ENCODE peak calls at places on chromosomes 7 and 10, in nine cellular contexts. One of them, this sample, is unnamed.

GRCh38 chr10:17685227-17685840 is 41.4 kb downstream of the STAM start:
- DNase-seq in B cell: no peak
- DNase-seq in NCI-H1105 treated with DMSO at 0.1 percent for 48 hours: no peak
- DNase-seq in prostate gland: no peak
- DNase-seq in stimulated activated CD8-positive, alpha-beta memory T cell treated with anti-CD3 and anti-CD28 coated beads, Interleukin-2, amount 100 ng/mL, for 48 hours: peak
- DNase-seq in effector CD8-positive, alpha-beta T cell: no peak
- DNase-seq in hypothalamus: no peak
- DNase-seq in retinal pigment epithelial cell: no peak
- DNase-seq in LNCaP clone FGC: no peak
- DNase-seq in this sample: no peak

GRCh38 chr10:52578871-52579405 is 193.6 kb downstream of the MBL2 start:
- DNase-seq in B cell: no peak
- DNase-seq in NCI-H1105 treated with DMSO at 0.1 percent for 48 hours: no peak
- DNase-seq in prostate gland: no peak
- DNase-seq in stimulated activated CD8-positive, alpha-beta memory T cell treated with anti-CD3 and anti-CD28 coated beads, Interleukin-2, amount 100 ng/mL, for 48 hours: no peak
- DNase-seq in effector CD8-positive, alpha-beta T cell: no peak
- DNase-seq in hypothalamus: no peak
- DNase-seq in retinal pigment epithelial cell: no peak
- DNase-seq in LNCaP clone FGC: no peak
- DNase-seq in this sample: peak

GRCh38 chr7:48168159-48168558 is 3.1 kb upstream of the ABCA13 start:
- DNase-seq in B cell: no peak
- DNase-seq in NCI-H1105 treated with DMSO at 0.1 percent for 48 hours: no peak
- DNase-seq in prostate gland: no peak
- DNase-seq in stimulated activated CD8-positive, alpha-beta memory T cell treated with anti-CD3 and anti-CD28 coated beads, Interleukin-2, amount 100 ng/mL, for 48 hours: no peak
- DNase-seq in effector CD8-positive, alpha-beta T cell: no peak
- DNase-seq in hypothalamus: no peak
- DNase-seq in retinal pigment epithelial cell: no peak
- DNase-seq in LNCaP clone FGC: no peak
- DNase-seq in this sample: no peak

GRCh38 chr7:150322833-150323681 is at the start of the genes ACTR3C and LRRC61:
- DNase-seq in B cell: peak
- DNase-seq in NCI-H1105 treated with DMSO at 0.1 percent for 48 hours: peak
- DNase-seq in prostate gland: peak
- DNase-seq in stimulated activated CD8-positive, alpha-beta memory T cell treated with anti-CD3 and anti-CD28 coated beads, Interleukin-2, amount 100 ng/mL, for 48 hours: peak
- DNase-seq in effector CD8-positive, alpha-beta T cell: peak
- DNase-seq in hypothalamus: no peak
- DNase-seq in retinal pigment epithelial cell: no peak
- DNase-seq in LNCaP clone FGC: no peak
- DNase-seq in this sample: no peak

GRCh38 chr10:63724922-63725321 is 203.7 kb downstream of the REEP3 start:
- DNase-seq in B cell: no peak
- DNase-seq in NCI-H1105 treated with DMSO at 0.1 percent for 48 hours: no peak
- DNase-seq in prostate gland: no peak
- DNase-seq in stimulated activated CD8-positive, alpha-beta memory T cell treated with anti-CD3 and anti-CD28 coated beads, Interleukin-2, amount 100 ng/mL, for 48 hours: no peak
- DNase-seq in effector CD8-positive, alpha-beta T cell: no peak
- DNase-seq in hypothalamus: no peak
- DNase-seq in retinal pigment epithelial cell: no peak
- DNase-seq in LNCaP clone FGC: no peak
- DNase-seq in this sample: no peak

GRCh38 chr10:109933984-109934565 is 10.8 kb upstream of the XPNPEP1 start:
- DNase-seq in B cell: no peak
- DNase-seq in NCI-H1105 treated with DMSO at 0.1 percent for 48 hours: no peak
- DNase-seq in prostate gland: no peak
- DNase-seq in stimulated activated CD8-positive, alpha-beta memory T cell treated with anti-CD3 and anti-CD28 coated beads, Interleukin-2, amount 100 ng/mL, for 48 hours: no peak
- DNase-seq in effector CD8-positive, alpha-beta T cell: no peak
- DNase-seq in hypothalamus: no peak
- DNase-seq in retinal pigment epithelial cell: no peak
- DNase-seq in LNCaP clone FGC: no peak
- DNase-seq in this sample: no peak

GRCh38 chr10:74437822-74438221 is 286.8 kb downstream of the ADK start:
- DNase-seq in B cell: no peak
- DNase-seq in NCI-H1105 treated with DMSO at 0.1 percent for 48 hours: no peak
- DNase-seq in prostate gland: no peak
- DNase-seq in stimulated activated CD8-positive, alpha-beta memory T cell treated with anti-CD3 and anti-CD28 coated beads, Interleukin-2, amount 100 ng/mL, for 48 hours: no peak
- DNase-seq in effector CD8-positive, alpha-beta T cell: no peak
- DNase-seq in hypothalamus: no peak
- DNase-seq in retinal pigment epithelial cell: no peak
- DNase-seq in LNCaP clone FGC: no peak
- DNase-seq in this sample: no peak

GRCh38 chr10:7819126-7819470 is 793 bp downstream of the TAF3 start:
- DNase-seq in B cell: no peak
- DNase-seq in NCI-H1105 treated with DMSO at 0.1 percent for 48 hours: no peak
- DNase-seq in prostate gland: peak
- DNase-seq in stimulated activated CD8-positive, alpha-beta memory T cell treated with anti-CD3 and anti-CD28 coated beads, Interleukin-2, amount 100 ng/mL, for 48 hours: no peak
- DNase-seq in effector CD8-positive, alpha-beta T cell: no peak
- DNase-seq in hypothalamus: peak
- DNase-seq in retinal pigment epithelial cell: peak
- DNase-seq in LNCaP clone FGC: no peak
- DNase-seq in this sample: peak

GRCh38 chr10:123800821-123801220 is 90.8 kb downstream of the CPXM2 start:
- DNase-seq in B cell: no peak
- DNase-seq in NCI-H1105 treated with DMSO at 0.1 percent for 48 hours: no peak
- DNase-seq in prostate gland: no peak
- DNase-seq in stimulated activated CD8-positive, alpha-beta memory T cell treated with anti-CD3 and anti-CD28 coated beads, Interleukin-2, amount 100 ng/mL, for 48 hours: no peak
- DNase-seq in effector CD8-positive, alpha-beta T cell: no peak
- DNase-seq in hypothalamus: no peak
- DNase-seq in retinal pigment epithelial cell: no peak
- DNase-seq in LNCaP clone FGC: no peak
- DNase-seq in this sample: no peak

GRCh38 chr10:88538038-88538437 is 45.1 kb downstream of the RNLS start:
- DNase-seq in B cell: no peak
- DNase-seq in NCI-H1105 treated with DMSO at 0.1 percent for 48 hours: no peak
- DNase-seq in prostate gland: no peak
- DNase-seq in stimulated activated CD8-positive, alpha-beta memory T cell treated with anti-CD3 and anti-CD28 coated beads, Interleukin-2, amount 100 ng/mL, for 48 hours: no peak
- DNase-seq in effector CD8-positive, alpha-beta T cell: no peak
- DNase-seq in hypothalamus: no peak
- DNase-seq in retinal pigment epithelial cell: peak
- DNase-seq in LNCaP clone FGC: no peak
- DNase-seq in this sample: no peak

GRCh38 chr10:130336612-130337304 is 200.6 kb downstream of the GLRX3 start:
- DNase-seq in B cell: no peak
- DNase-seq in NCI-H1105 treated with DMSO at 0.1 percent for 48 hours: no peak
- DNase-seq in prostate gland: peak
- DNase-seq in stimulated activated CD8-positive, alpha-beta memory T cell treated with anti-CD3 and anti-CD28 coated beads, Interleukin-2, amount 100 ng/mL, for 48 hours: no peak
- DNase-seq in effector CD8-positive, alpha-beta T cell: no peak
- DNase-seq in hypothalamus: no peak
- DNase-seq in retinal pigment epithelial cell: no peak
- DNase-seq in LNCaP clone FGC: no peak
- DNase-seq in this sample: no peak

GRCh38 chr7:82572195-82572880 is 128.8 kb upstream of the CACNA2D1 start:
- DNase-seq in B cell: peak
- DNase-seq in NCI-H1105 treated with DMSO at 0.1 percent for 48 hours: peak
- DNase-seq in prostate gland: peak
- DNase-seq in stimulated activated CD8-positive, alpha-beta memory T cell treated with anti-CD3 and anti-CD28 coated beads, Interleukin-2, amount 100 ng/mL, for 48 hours: peak
- DNase-seq in effector CD8-positive, alpha-beta T cell: peak
- DNase-seq in hypothalamus: peak
- DNase-seq in retinal pigment epithelial cell: no peak
- DNase-seq in LNCaP clone FGC: peak
- DNase-seq in this sample: peak

GRCh38 chr10:132347211-132347930 is 15.4 kb downstream of the LRRC27 start:
- DNase-seq in B cell: no peak
- DNase-seq in NCI-H1105 treated with DMSO at 0.1 percent for 48 hours: no peak
- DNase-seq in prostate gland: no peak
- DNase-seq in stimulated activated CD8-positive, alpha-beta memory T cell treated with anti-CD3 and anti-CD28 coated beads, Interleukin-2, amount 100 ng/mL, for 48 hours: no peak
- DNase-seq in effector CD8-positive, alpha-beta T cell: no peak
- DNase-seq in hypothalamus: no peak
- DNase-seq in retinal pigment epithelial cell: no peak
- DNase-seq in LNCaP clone FGC: no peak
- DNase-seq in this sample: no peak

GRCh38 chr10:12480440-12480839 is 131.1 kb downstream of the CAMK1D start:
- DNase-seq in B cell: no peak
- DNase-seq in NCI-H1105 treated with DMSO at 0.1 percent for 48 hours: no peak
- DNase-seq in prostate gland: no peak
- DNase-seq in stimulated activated CD8-positive, alpha-beta memory T cell treated with anti-CD3 and anti-CD28 coated beads, Interleukin-2, amount 100 ng/mL, for 48 hours: no peak
- DNase-seq in effector CD8-positive, alpha-beta T cell: no peak
- DNase-seq in hypothalamus: no peak
- DNase-seq in retinal pigment epithelial cell: no peak
- DNase-seq in LNCaP clone FGC: no peak
- DNase-seq in this sample: no peak

GRCh38 chr7:32947420-32947983 is 9.7 kb upstream of the FKBP9 start:
- DNase-seq in B cell: no peak
- DNase-seq in NCI-H1105 treated with DMSO at 0.1 percent for 48 hours: no peak
- DNase-seq in prostate gland: no peak
- DNase-seq in stimulated activated CD8-positive, alpha-beta memory T cell treated with anti-CD3 and anti-CD28 coated beads, Interleukin-2, amount 100 ng/mL, for 48 hours: no peak
- DNase-seq in effector CD8-positive, alpha-beta T cell: no peak
- DNase-seq in hypothalamus: no peak
- DNase-seq in retinal pigment epithelial cell: no peak
- DNase-seq in LNCaP clone FGC: no peak
- DNase-seq in this sample: no peak

GRCh38 chr7:128774921-128775320 is 673 bp downstream of the OPN1SW start:
- DNase-seq in B cell: no peak
- DNase-seq in NCI-H1105 treated with DMSO at 0.1 percent for 48 hours: no peak
- DNase-seq in prostate gland: no peak
- DNase-seq in stimulated activated CD8-positive, alpha-beta memory T cell treated with anti-CD3 and anti-CD28 coated beads, Interleukin-2, amount 100 ng/mL, for 48 hours: no peak
- DNase-seq in effector CD8-positive, alpha-beta T cell: no peak
- DNase-seq in hypothalamus: no peak
- DNase-seq in retinal pigment epithelial cell: no peak
- DNase-seq in LNCaP clone FGC: no peak
- DNase-seq in this sample: no peak

GRCh38 chr10:109784236-109784635 is 139.1 kb downstream of the XPNPEP1 start:
- DNase-seq in B cell: no peak
- DNase-seq in NCI-H1105 treated with DMSO at 0.1 percent for 48 hours: no peak
- DNase-seq in prostate gland: no peak
- DNase-seq in stimulated activated CD8-positive, alpha-beta memory T cell treated with anti-CD3 and anti-CD28 coated beads, Interleukin-2, amount 100 ng/mL, for 48 hours: no peak
- DNase-seq in effector CD8-positive, alpha-beta T cell: no peak
- DNase-seq in hypothalamus: no peak
- DNase-seq in retinal pigment epithelial cell: peak
- DNase-seq in LNCaP clone FGC: no peak
- DNase-seq in this sample: no peak

This sample was measured in SJSA1.